ENCODE peak calls at places on chromosomes 3 and 15, in ten cellular contexts. T, O, X, F, S, C, Y, P, E and B are unnamed samples.
A peak's percentile ranks its signal among the peaks of the same experiment; 100 is the strongest.

GRCh38 chr3:75631541-75631940 is 32.6 kb upstream of the FRG2C start:
- DNase-seq in T (no peak), O (no peak), X (no peak), F (no peak), S (no peak), C (no peak), Y (peak; percentile 33), P (no peak), E (no peak), B (no peak)

GRCh38 chr15:49227602-49228001 is 57.6 kb downstream of the GALK2 start:
- DNase-seq in T (no peak), O (no peak), X (no peak), F (no peak), S (no peak), C (no peak), Y (no peak), P (no peak), E (no peak), B (no peak)

GRCh38 chr15:81073796-81074195 is 60.3 kb upstream of the CFAP161 start:
- DNase-seq in T (no peak), O (no peak), X (no peak), F (no peak), S (no peak), C (no peak), Y (no peak), P (no peak), E (peak; percentile 10), B (no peak)

GRCh38 chr3:164208846-164209245 is 869.5 kb downstream of the SI start:
- DNase-seq in T (no peak), O (no peak), X (no peak), F (no peak), S (no peak), C (no peak), Y (no peak), P (no peak), E (no peak), B (no peak)

GRCh38 chr3:32354362-32354778 is 37.3 kb upstream of the CMTM7 start:
- DNase-seq in T (no peak), O (no peak), X (no peak), F (no peak), S (no peak), C (no peak), Y (no peak), P (peak; percentile 26), E (no peak), B (no peak)

GRCh38 chr3:129890125-129890524 is 3.4 kb downstream of the TMCC1 start:
- DNase-seq in T (no peak), O (no peak), X (no peak), F (no peak), S (no peak), C (no peak), Y (no peak), P (no peak), E (peak; percentile 8), B (no peak)

GRCh38 chr3:10707984-10708868 is 107.8 kb upstream of the SLC6A11 start:
- DNase-seq in T (no peak), O (peak; percentile 23), X (no peak), F (peak; percentile 28), S (no peak), C (no peak), Y (no peak), P (no peak), E (no peak), B (peak; percentile 30)

GRCh38 chr15:31870336-31871158 is 159.8 kb upstream of the CHRNA7 start:
- DNase-seq in T (peak; percentile 94), O (peak; percentile 89), X (peak; percentile 68), F (peak; percentile 76), S (peak; percentile 14), C (peak; percentile 92), Y (peak; percentile 90), P (peak; percentile 81), E (peak; percentile 77), B (peak; percentile 60)

GRCh38 chr15:80550219-80550909 is 144.7 kb upstream of the ABHD17C start:
- DNase-seq in T (no peak), O (no peak), X (peak; percentile 85), F (no peak), S (peak; percentile 84), C (peak; percentile 90), Y (no peak), P (peak; percentile 32), E (no peak), B (no peak)

GRCh38 chr15:78322243-78322642 is 17.9 kb upstream of the CRABP1 start:
- DNase-seq in T (no peak), O (no peak), X (no peak), F (no peak), S (no peak), C (peak; percentile 56), Y (no peak), P (peak; percentile 35), E (no peak), B (no peak)

GRCh38 chr3:17431004-17431403 is 311.4 kb downstream of the TBC1D5 start:
- DNase-seq in T (no peak), O (no peak), X (peak; percentile 67), F (no peak), S (no peak), C (peak; percentile 51), Y (no peak), P (peak; percentile 60), E (no peak), B (no peak)

GRCh38 chr15:70559840-70560239 is 203.5 kb downstream of the UACA start:
- DNase-seq in T (no peak), O (no peak), X (no peak), F (no peak), S (no peak), C (no peak), Y (peak; percentile 43), P (no peak), E (peak; percentile 21), B (no peak)

GRCh38 chr3:47850062-47850802 is 47.3 kb downstream of the DHX30 start:
- DNase-seq in T (no peak), O (no peak), X (peak; percentile 55), F (no peak), S (no peak), C (peak; percentile 72), Y (no peak), P (peak; percentile 44), E (no peak), B (no peak)
- TF ChIP-seq CTCF in T (no peak), O (peak; percentile 14), X (peak; percentile 48), F (no peak), S (peak; percentile 57), C (peak; percentile 50), Y (peak; percentile 26), P (peak; percentile 33), E (no peak), B (peak; percentile 34)

GRCh38 chr15:64841258-64842098 is at the start of gene PLEKHO2:
- DNase-seq in T (peak; percentile 100), O (peak; percentile 96), X (peak; percentile 96), F (peak; percentile 98), S (peak; percentile 63), C (peak; percentile 98), Y (peak; percentile 98), P (peak; percentile 93), E (peak; percentile 93), B (peak; percentile 93)

GRCh38 chr15:64833690-64834089 is 8.0 kb upstream of the PLEKHO2 start:
- DNase-seq in T (no peak), O (no peak), X (no peak), F (no peak), S (no peak), C (no peak), Y (no peak), P (no peak), E (no peak), B (no peak)

GRCh38 chr15:64837502-64837901 is 4.2 kb upstream of the PLEKHO2 start:
- DNase-seq in T (peak; percentile 39), O (no peak), X (no peak), F (no peak), S (no peak), C (no peak), Y (no peak), P (no peak), E (peak; percentile 52), B (no peak)

DNA sequence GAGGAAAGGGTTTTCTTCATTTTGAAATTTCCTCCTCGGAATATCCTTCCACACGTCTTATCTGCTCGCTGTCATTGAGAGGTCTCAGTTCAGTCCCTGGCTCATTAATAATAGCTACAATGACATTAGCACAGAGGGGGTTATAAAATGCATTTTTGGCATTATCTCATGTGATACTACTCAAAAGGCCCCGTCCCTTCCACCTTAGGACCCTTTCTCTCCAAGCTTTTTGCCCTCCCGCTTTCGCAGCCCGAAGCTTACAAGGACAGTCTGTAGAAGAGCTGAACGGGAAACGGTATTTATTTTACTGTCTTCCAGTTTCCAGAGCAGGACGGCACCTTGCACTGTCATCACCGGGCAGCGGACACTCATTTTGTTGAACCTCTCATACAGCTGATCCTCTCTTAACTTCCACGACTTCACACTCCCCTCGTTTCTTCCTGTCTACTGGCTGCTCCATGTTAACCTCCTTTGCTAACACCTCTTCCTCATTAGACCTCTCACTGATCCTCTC is 5.6 kb upstream of the PLEKHO2 start:
- DNase-seq in T (peak; percentile 21), O (no peak), X (no peak), F (no peak), S (no peak), C (no peak), Y (no peak), P (no peak), E (no peak), B (no peak)
- TF ChIP-seq CTCF in T (peak; percentile 10), O (no peak), X (no peak), F (no peak), S (no peak), C (no peak), Y (no peak), P (no peak), E (peak; percentile 55), B (peak; percentile 73)

GRCh38 chr3:140050977-140051957 is 116.3 kb downstream of the CLSTN2 start:
- DNase-seq in T (no peak), O (peak; percentile 65), X (no peak), F (no peak), S (no peak), C (no peak), Y (no peak), P (no peak), E (peak; percentile 9), B (no peak)
- TF ChIP-seq CTCF in T (no peak), O (no peak), X (no peak), F (peak; percentile 19), S (peak; percentile 53), C (no peak), Y (peak; percentile 34), P (no peak), E (no peak), B (no peak)

GRCh38 chr3:197487911-197488391 is 67.8 kb downstream of the BDH1 start:
- DNase-seq in T (no peak), O (no peak), X (peak; percentile 82), F (no peak), S (peak; percentile 93), C (peak; percentile 97), Y (no peak), P (peak; percentile 79), E (no peak), B (no peak)

GRCh38 chr3:197491923-197492664 is 63.7 kb downstream of the BDH1 start:
- DNase-seq in T (no peak), O (no peak), X (no peak), F (no peak), S (no peak), C (peak; percentile 78), Y (no peak), P (no peak), E (no peak), B (no peak)

GRCh38 chr3:197490659-197491058 is 65.1 kb downstream of the BDH1 start:
- DNase-seq in T (no peak), O (no peak), X (no peak), F (no peak), S (no peak), C (no peak), Y (no peak), P (no peak), E (no peak), B (no peak)

GRCh38 chr3:197491478-197491877 is 64.3 kb downstream of the BDH1 start:
- DNase-seq in T (no peak), O (no peak), X (no peak), F (no peak), S (no peak), C (no peak), Y (no peak), P (no peak), E (no peak), B (no peak)

GRCh38 chr3:197490098-197490497 is 65.7 kb downstream of the BDH1 start:
- DNase-seq in T (no peak), O (no peak), X (peak; percentile 11), F (no peak), S (peak; percentile 64), C (peak; percentile 67), Y (no peak), P (peak; percentile 84), E (no peak), B (no peak)
- TF ChIP-seq CTCF in T (no peak), O (no peak), X (no peak), F (no peak), S (no peak), C (no peak), Y (no peak), P (no peak), E (no peak), B (no peak)